ENCODE peak calls at places on chromosomes 16 and 17, in four cellular contexts. D is T-cell; M is CD4-positive, alpha-beta T cell; S is NCI-H774. I is an unnamed sample.

GRCh38 chr17:37160940-37161339 is 212.2 kb downstream of the AATF start:
- DNase-seq in D (no peak), M (no peak), S (no peak), I (no peak)

GRCh38 chr17:82703935-82704865 is 5.7 kb upstream of the RAB40B start:
- DNase-seq in D (no peak), M (no peak), S (no peak), I (no peak)

GRCh38 chr16:79134300-79134699 is 466.2 kb downstream of the MAF start:
- DNase-seq in D (no peak), M (no peak), S (no peak), I (no peak)

GRCh38 chr17:19470529-19471261 is 59.7 kb downstream of the RNF112 start:
- DNase-seq in D (no peak), M (no peak), S (no peak), I (peak)

GRCh38 chr16:17766012-17766411 is 295.3 kb upstream of the XYLT1 start:
- DNase-seq in D (no peak), M (no peak), S (no peak), I (no peak)

GRCh38 chr17:15289285-15290185 is 24.4 kb upstream of the PMP22 start:
- DNase-seq in D (no peak), M (no peak), S (peak), I (peak)

GRCh38 chr17:78717431-78717980 is 64.6 kb downstream of the CYTH1 start:
- DNase-seq in D (no peak), M (no peak), S (peak), I (peak)

GRCh38 chr16:11499295-11500089 is 87.2 kb downstream of the LITAF start:
- DNase-seq in D (no peak), M (no peak), S (no peak), I (no peak)

GRCh38 chr16:65600629-65601028 is 478.8 kb upstream of the CDH11 start:
- DNase-seq in D (no peak), M (no peak), S (no peak), I (no peak)

GRCh38 chr17:73947281-73947975 is 256.1 kb upstream of the RPL38 start:
- DNase-seq in D (no peak), M (no peak), S (no peak), I (no peak)

GRCh38 chr17:78924481-78925151 is 571 bp downstream of the TIMP2 start:
- DNase-seq in D (no peak), M (no peak), S (no peak), I (no peak)

I was measured in NCI-H1105.